ENCODE peak calls at places on chromosomes 16 and 17, in nine cellular contexts. One of them, this sample, is unnamed.

GRCh38 chr16:58859958-58860669 is 126.0 kb upstream of the GOT2 start:
- DNase-seq in cardiac fibroblast: no peak
- DNase-seq in fibroblast of villous mesenchyme: no peak
- DNase-seq in prostate gland: no peak
- DNase-seq in upper lobe of left lung: no peak
- DNase-seq in fibroblast of pulmonary artery: no peak
- DNase-seq in Panc1: no peak
- DNase-seq in GM23338: no peak
- DNase-seq in neural progenitor cell: no peak
- DNase-seq in this sample: no peak

GRCh38 chr17:82281502-82282238 is 8.2 kb upstream of the CSNK1D start:
- DNase-seq in upper lobe of left lung: peak
- DNase-seq in neural progenitor cell: no peak
- DNase-seq in cardiac fibroblast: peak
- DNase-seq in GM23338: no peak
- DNase-seq in fibroblast of villous mesenchyme: no peak
- DNase-seq in fibroblast of pulmonary artery: no peak
- DNase-seq in prostate gland: peak
- DNase-seq in Panc1: no peak
- DNase-seq in this sample: no peak

GRCh38 chr16:26705346-26705745 is 361.4 kb upstream of the C16orf82 start:
- DNase-seq in Panc1: no peak
- DNase-seq in neural progenitor cell: no peak
- DNase-seq in GM23338: no peak
- DNase-seq in fibroblast of villous mesenchyme: no peak
- DNase-seq in upper lobe of left lung: no peak
- DNase-seq in fibroblast of pulmonary artery: no peak
- DNase-seq in cardiac fibroblast: no peak
- DNase-seq in prostate gland: no peak
- DNase-seq in this sample: no peak

GRCh38 chr16:914453-914852 is 56.3 kb downstream of the LMF1 start:
- DNase-seq in fibroblast of pulmonary artery: peak
- DNase-seq in cardiac fibroblast: peak
- DNase-seq in GM23338: no peak
- DNase-seq in prostate gland: no peak
- DNase-seq in upper lobe of left lung: no peak
- DNase-seq in fibroblast of villous mesenchyme: no peak
- DNase-seq in neural progenitor cell: no peak
- DNase-seq in Panc1: peak
- DNase-seq in this sample: peak

GRCh38 chr17:75721463-75722011 is 278 bp downstream of the ITGB4 start:
- DNase-seq in prostate gland: no peak
- DNase-seq in upper lobe of left lung: no peak
- DNase-seq in fibroblast of pulmonary artery: no peak
- DNase-seq in cardiac fibroblast: no peak
- DNase-seq in GM23338: peak
- DNase-seq in fibroblast of villous mesenchyme: no peak
- DNase-seq in neural progenitor cell: no peak
- DNase-seq in Panc1: no peak
- DNase-seq in this sample: no peak

GRCh38 chr17:72901657-72902056 is 190.8 kb downstream of the SLC39A11 start:
- DNase-seq in prostate gland: no peak
- DNase-seq in GM23338: no peak
- DNase-seq in neural progenitor cell: no peak
- DNase-seq in Panc1: no peak
- DNase-seq in fibroblast of villous mesenchyme: no peak
- DNase-seq in fibroblast of pulmonary artery: no peak
- DNase-seq in upper lobe of left lung: no peak
- DNase-seq in cardiac fibroblast: no peak
- DNase-seq in this sample: no peak

GRCh38 chr16:85965125-85965524 is 66.2 kb downstream of the IRF8 start:
- DNase-seq in prostate gland: no peak
- DNase-seq in fibroblast of pulmonary artery: no peak
- DNase-seq in fibroblast of villous mesenchyme: no peak
- DNase-seq in GM23338: peak
- DNase-seq in Panc1: no peak
- DNase-seq in upper lobe of left lung: no peak
- DNase-seq in cardiac fibroblast: no peak
- DNase-seq in neural progenitor cell: no peak
- DNase-seq in this sample: no peak

GRCh38 chr17:68089881-68090280 is 54.3 kb downstream of the KPNA2 start:
- DNase-seq in neural progenitor cell: no peak
- DNase-seq in fibroblast of pulmonary artery: peak
- DNase-seq in upper lobe of left lung: peak
- DNase-seq in GM23338: no peak
- DNase-seq in Panc1: no peak
- DNase-seq in fibroblast of villous mesenchyme: peak
- DNase-seq in cardiac fibroblast: peak
- DNase-seq in prostate gland: no peak
- DNase-seq in this sample: no peak

GRCh38 chr16:25118851-25119584 is 7.5 kb downstream of the LCMT1 start:
- DNase-seq in Panc1: no peak
- DNase-seq in prostate gland: no peak
- DNase-seq in upper lobe of left lung: no peak
- DNase-seq in GM23338: no peak
- DNase-seq in neural progenitor cell: no peak
- DNase-seq in fibroblast of pulmonary artery: no peak
- DNase-seq in fibroblast of villous mesenchyme: no peak
- DNase-seq in cardiac fibroblast: no peak
- DNase-seq in this sample: no peak

GRCh38 chr17:83149761-83150251 is 70.4 kb downstream of the METRNL start:
- DNase-seq in GM23338: no peak
- DNase-seq in prostate gland: no peak
- DNase-seq in fibroblast of villous mesenchyme: no peak
- DNase-seq in Panc1: no peak
- DNase-seq in neural progenitor cell: no peak
- DNase-seq in cardiac fibroblast: no peak
- DNase-seq in upper lobe of left lung: no peak
- DNase-seq in fibroblast of pulmonary artery: no peak
- DNase-seq in this sample: no peak

GRCh38 chr17:66541461-66542182 is 239.2 kb downstream of the PRKCA start:
- DNase-seq in fibroblast of villous mesenchyme: peak
- DNase-seq in neural progenitor cell: no peak
- DNase-seq in prostate gland: no peak
- DNase-seq in Panc1: no peak
- DNase-seq in GM23338: no peak
- DNase-seq in upper lobe of left lung: no peak
- DNase-seq in fibroblast of pulmonary artery: peak
- DNase-seq in cardiac fibroblast: peak
- DNase-seq in this sample: peak

GRCh38 chr16:722835-723633 is 2.1 kb downstream of the ANTKMT start:
- DNase-seq in cardiac fibroblast: no peak
- DNase-seq in prostate gland: no peak
- DNase-seq in GM23338: no peak
- DNase-seq in neural progenitor cell: no peak
- DNase-seq in upper lobe of left lung: no peak
- DNase-seq in Panc1: no peak
- DNase-seq in fibroblast of villous mesenchyme: no peak
- DNase-seq in fibroblast of pulmonary artery: no peak
- DNase-seq in this sample: no peak

GRCh38 chr16:57756424-57757325 is 21.1 kb downstream of the KATNB1 start:
- DNase-seq in fibroblast of pulmonary artery: no peak
- DNase-seq in cardiac fibroblast: no peak
- DNase-seq in Panc1: no peak
- DNase-seq in prostate gland: no peak
- DNase-seq in neural progenitor cell: no peak
- DNase-seq in GM23338: no peak
- DNase-seq in fibroblast of villous mesenchyme: no peak
- DNase-seq in upper lobe of left lung: no peak
- DNase-seq in this sample: no peak

GRCh38 chr16:69017036-69017783 is 88.2 kb upstream of the HAS3 start:
- DNase-seq in Panc1: no peak
- DNase-seq in GM23338: no peak
- DNase-seq in prostate gland: no peak
- DNase-seq in upper lobe of left lung: no peak
- DNase-seq in cardiac fibroblast: peak
- DNase-seq in neural progenitor cell: no peak
- DNase-seq in fibroblast of villous mesenchyme: peak
- DNase-seq in fibroblast of pulmonary artery: peak
- DNase-seq in this sample: peak

GRCh38 chr16:82796047-82796446 is 169.3 kb downstream of the CDH13 start:
- DNase-seq in neural progenitor cell: no peak
- DNase-seq in fibroblast of pulmonary artery: no peak
- DNase-seq in GM23338: no peak
- DNase-seq in Panc1: no peak
- DNase-seq in fibroblast of villous mesenchyme: no peak
- DNase-seq in prostate gland: no peak
- DNase-seq in upper lobe of left lung: no peak
- DNase-seq in cardiac fibroblast: no peak
- DNase-seq in this sample: no peak
- TF ChIP-seq CTCF in neural progenitor cell: peak
- TF ChIP-seq CTCF in fibroblast of pulmonary artery: no peak
- TF ChIP-seq CTCF in GM23338: peak
- TF ChIP-seq CTCF in Panc1: no peak
- TF ChIP-seq CTCF in fibroblast of villous mesenchyme: peak
- TF ChIP-seq CTCF in prostate gland: no peak
- TF ChIP-seq CTCF in upper lobe of left lung: no peak
- TF ChIP-seq CTCF in cardiac fibroblast: no peak
- TF ChIP-seq CTCF in this sample: no peak

DNA sequence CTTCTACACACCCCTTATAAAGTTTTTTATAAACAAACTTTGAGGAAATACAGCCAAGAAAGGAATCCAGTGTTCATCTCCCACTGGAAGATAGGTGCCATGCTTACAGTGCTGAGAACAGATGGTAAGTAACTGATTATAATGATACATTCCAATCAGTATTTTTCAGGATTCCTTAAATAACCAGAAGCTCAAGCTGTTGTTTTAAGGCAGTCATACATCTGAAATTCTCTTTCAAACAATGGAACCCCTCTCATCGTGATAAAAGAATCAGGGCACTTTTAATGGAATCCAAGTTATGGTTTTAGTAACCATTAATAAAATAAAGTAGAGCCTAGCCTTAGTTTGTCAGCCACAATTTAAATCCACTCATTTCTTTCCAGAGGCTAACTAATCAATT is 56.1 kb upstream of the STAC2 start:
- DNase-seq in prostate gland: no peak
- DNase-seq in Panc1: no peak
- DNase-seq in upper lobe of left lung: no peak
- DNase-seq in fibroblast of villous mesenchyme: peak
- DNase-seq in neural progenitor cell: no peak
- DNase-seq in fibroblast of pulmonary artery: peak
- DNase-seq in cardiac fibroblast: peak
- DNase-seq in GM23338: no peak
- DNase-seq in this sample: peak
- H3K4me3 ChIP-seq in prostate gland: no peak
- H3K4me3 ChIP-seq in Panc1: no peak
- H3K4me3 ChIP-seq in upper lobe of left lung: no peak
- H3K4me3 ChIP-seq in fibroblast of villous mesenchyme: no peak
- H3K4me3 ChIP-seq in neural progenitor cell: no peak
- H3K4me3 ChIP-seq in fibroblast of pulmonary artery: no peak
- H3K4me3 ChIP-seq in cardiac fibroblast: no peak
- H3K4me3 ChIP-seq in GM23338: no peak
- H3K4me3 ChIP-seq in this sample: no peak

GRCh38 chr17:44084921-44085320 is 14.4 kb downstream of the G6PC3 start:
- DNase-seq in GM23338: no peak
- DNase-seq in fibroblast of pulmonary artery: no peak
- DNase-seq in prostate gland: no peak
- DNase-seq in Panc1: no peak
- DNase-seq in cardiac fibroblast: no peak
- DNase-seq in neural progenitor cell: peak
- DNase-seq in upper lobe of left lung: no peak
- DNase-seq in fibroblast of villous mesenchyme: no peak
- DNase-seq in this sample: no peak

GRCh38 chr17:44081681-44082080 is 11.1 kb downstream of the G6PC3 start:
- DNase-seq in cardiac fibroblast: peak
- DNase-seq in upper lobe of left lung: no peak
- DNase-seq in Panc1: no peak
- DNase-seq in fibroblast of villous mesenchyme: no peak
- DNase-seq in prostate gland: no peak
- DNase-seq in fibroblast of pulmonary artery: no peak
- DNase-seq in neural progenitor cell: no peak
- DNase-seq in GM23338: no peak
- DNase-seq in this sample: peak

GRCh38 chr17:44082206-44082605 is 11.7 kb downstream of the G6PC3 start:
- DNase-seq in fibroblast of pulmonary artery: no peak
- DNase-seq in cardiac fibroblast: no peak
- DNase-seq in neural progenitor cell: no peak
- DNase-seq in prostate gland: no peak
- DNase-seq in upper lobe of left lung: no peak
- DNase-seq in GM23338: no peak
- DNase-seq in fibroblast of villous mesenchyme: no peak
- DNase-seq in Panc1: no peak
- DNase-seq in this sample: no peak

GRCh38 chr17:44083250-44083849 is 12.8 kb downstream of the G6PC3 start:
- DNase-seq in prostate gland: no peak
- DNase-seq in upper lobe of left lung: no peak
- DNase-seq in fibroblast of villous mesenchyme: no peak
- DNase-seq in GM23338: no peak
- DNase-seq in fibroblast of pulmonary artery: no peak
- DNase-seq in Panc1: no peak
- DNase-seq in cardiac fibroblast: no peak
- DNase-seq in neural progenitor cell: no peak
- DNase-seq in this sample: no peak

GRCh38 chr17:44084131-44084538 is 13.6 kb downstream of the G6PC3 start:
- DNase-seq in prostate gland: no peak
- DNase-seq in neural progenitor cell: peak
- DNase-seq in fibroblast of pulmonary artery: no peak
- DNase-seq in upper lobe of left lung: no peak
- DNase-seq in fibroblast of villous mesenchyme: no peak
- DNase-seq in cardiac fibroblast: no peak
- DNase-seq in Panc1: no peak
- DNase-seq in GM23338: peak
- DNase-seq in this sample: no peak
- TF ChIP-seq CTCF in prostate gland: no peak
- TF ChIP-seq CTCF in neural progenitor cell: peak
- TF ChIP-seq CTCF in fibroblast of pulmonary artery: peak
- TF ChIP-seq CTCF in upper lobe of left lung: peak
- TF ChIP-seq CTCF in fibroblast of villous mesenchyme: peak
- TF ChIP-seq CTCF in cardiac fibroblast: peak
- TF ChIP-seq CTCF in Panc1: no peak
- TF ChIP-seq CTCF in GM23338: peak
- TF ChIP-seq CTCF in this sample: no peak

GRCh38 chr17:56771563-56771962 is 62.2 kb downstream of the C17orf67 start:
- DNase-seq in fibroblast of pulmonary artery: no peak
- DNase-seq in GM23338: no peak
- DNase-seq in upper lobe of left lung: no peak
- DNase-seq in fibroblast of villous mesenchyme: no peak
- DNase-seq in cardiac fibroblast: no peak
- DNase-seq in Panc1: no peak
- DNase-seq in neural progenitor cell: no peak
- DNase-seq in prostate gland: no peak
- DNase-seq in this sample: no peak

GRCh38 chr17:56771975-56772374 is 61.7 kb downstream of the C17orf67 start:
- DNase-seq in prostate gland: no peak
- DNase-seq in fibroblast of villous mesenchyme: no peak
- DNase-seq in neural progenitor cell: no peak
- DNase-seq in Panc1: no peak
- DNase-seq in GM23338: no peak
- DNase-seq in cardiac fibroblast: no peak
- DNase-seq in upper lobe of left lung: no peak
- DNase-seq in fibroblast of pulmonary artery: no peak
- DNase-seq in this sample: no peak

GRCh38 chr17:56772442-56772841 is 61.3 kb downstream of the C17orf67 start:
- DNase-seq in fibroblast of villous mesenchyme: no peak
- DNase-seq in upper lobe of left lung: no peak
- DNase-seq in cardiac fibroblast: no peak
- DNase-seq in neural progenitor cell: no peak
- DNase-seq in fibroblast of pulmonary artery: no peak
- DNase-seq in prostate gland: no peak
- DNase-seq in GM23338: no peak
- DNase-seq in Panc1: no peak
- DNase-seq in this sample: no peak

GRCh38 chr17:56774650-56775049 is 59.1 kb downstream of the C17orf67 start:
- DNase-seq in GM23338: no peak
- DNase-seq in fibroblast of villous mesenchyme: no peak
- DNase-seq in neural progenitor cell: no peak
- DNase-seq in prostate gland: no peak
- DNase-seq in cardiac fibroblast: no peak
- DNase-seq in Panc1: no peak
- DNase-seq in upper lobe of left lung: no peak
- DNase-seq in fibroblast of pulmonary artery: no peak
- DNase-seq in this sample: no peak

GRCh38 chr17:56773124-56773523 is 60.6 kb downstream of the C17orf67 start:
- DNase-seq in prostate gland: no peak
- DNase-seq in fibroblast of pulmonary artery: no peak
- DNase-seq in cardiac fibroblast: no peak
- DNase-seq in fibroblast of villous mesenchyme: no peak
- DNase-seq in neural progenitor cell: no peak
- DNase-seq in upper lobe of left lung: no peak
- DNase-seq in GM23338: no peak
- DNase-seq in Panc1: no peak
- DNase-seq in this sample: no peak
- H3K4me3 ChIP-seq in prostate gland: no peak
- H3K4me3 ChIP-seq in fibroblast of pulmonary artery: no peak
- H3K4me3 ChIP-seq in cardiac fibroblast: no peak
- H3K4me3 ChIP-seq in fibroblast of villous mesenchyme: no peak
- H3K4me3 ChIP-seq in neural progenitor cell: no peak
- H3K4me3 ChIP-seq in upper lobe of left lung: no peak
- H3K4me3 ChIP-seq in GM23338: no peak
- H3K4me3 ChIP-seq in Panc1: no peak
- H3K4me3 ChIP-seq in this sample: no peak

This sample was measured in fibroblast of the aortic adventitia.